ENCODE peak calls at places on chromosome 7, in four cellular contexts. V, A, F and P are unnamed samples.

GRCh38 chr7:129443612-129444011 is 9.4 kb downstream of the STRIP2 start:
- DNase-seq in F (no peak), V (no peak), A (no peak), P (no peak)

GRCh38 chr7:108824840-108825540 is 255.3 kb downstream of the DNAJB9 start:
- DNase-seq in A (peak), V (peak), F (no peak), P (peak)

GRCh38 chr7:99030145-99030856 is 113.6 kb downstream of the SMURF1 start:
- DNase-seq in A (no peak), F (no peak), V (no peak), P (no peak)

GRCh38 chr7:155230169-155230593 is 67.5 kb upstream of the INSIG1 start:
- DNase-seq in V (peak), A (peak), F (no peak), P (peak)

GRCh38 chr7:102140952-102141370 is 145.7 kb upstream of the SH2B2 start:
- DNase-seq in F (no peak), V (no peak), A (no peak), P (no peak)

GRCh38 chr7:21850531-21851285 is 95.0 kb downstream of the CDCA7L start:
- DNase-seq in V (peak), A (no peak), F (no peak), P (peak)

GRCh38 chr7:119720541-119720940 is 552.4 kb upstream of the KCND2 start:
- DNase-seq in V (peak), F (no peak), A (no peak), P (peak)

GRCh38 chr7:35504365-35504764 is 190.6 kb downstream of the HERPUD2 start:
- DNase-seq in A (no peak), V (no peak), F (no peak), P (no peak)

GRCh38 chr7:39712746-39713145 is 89.4 kb downstream of the RALA start:
- DNase-seq in A (no peak), F (no peak), V (no peak), P (no peak)
- H4K5ac ChIP-seq in A (no peak), F (no peak), V (no peak), P (no peak)

GRCh38 chr7:107435749-107436148 is 34.1 kb upstream of the GPR22 start:
- DNase-seq in V (no peak), F (no peak), A (no peak), P (no peak)
- H4K5ac ChIP-seq in V (no peak), F (no peak), A (no peak), P (no peak)

GRCh38 chr7:70791341-70791740 is 340.6 kb upstream of the GALNT17 start:
- DNase-seq in V (no peak), A (no peak), F (no peak), P (no peak)
- H4K5ac ChIP-seq in V (no peak), A (no peak), F (no peak), P (no peak)

GRCh38 chr7:48249162-48249561 is 77.9 kb downstream of the ABCA13 start:
- DNase-seq in V (no peak), F (no peak), A (no peak), P (no peak)

GRCh38 chr7:48250441-48250951 is 79.2 kb downstream of the ABCA13 start:
- DNase-seq in V (peak), A (no peak), F (no peak), P (peak)

GRCh38 chr7:48242846-48243245 is 71.6 kb downstream of the ABCA13 start:
- DNase-seq in F (no peak), A (no peak), V (no peak), P (no peak)

GRCh38 chr7:48244902-48245301 is 73.6 kb downstream of the ABCA13 start:
- DNase-seq in V (peak), A (no peak), F (no peak), P (no peak)

DNA sequence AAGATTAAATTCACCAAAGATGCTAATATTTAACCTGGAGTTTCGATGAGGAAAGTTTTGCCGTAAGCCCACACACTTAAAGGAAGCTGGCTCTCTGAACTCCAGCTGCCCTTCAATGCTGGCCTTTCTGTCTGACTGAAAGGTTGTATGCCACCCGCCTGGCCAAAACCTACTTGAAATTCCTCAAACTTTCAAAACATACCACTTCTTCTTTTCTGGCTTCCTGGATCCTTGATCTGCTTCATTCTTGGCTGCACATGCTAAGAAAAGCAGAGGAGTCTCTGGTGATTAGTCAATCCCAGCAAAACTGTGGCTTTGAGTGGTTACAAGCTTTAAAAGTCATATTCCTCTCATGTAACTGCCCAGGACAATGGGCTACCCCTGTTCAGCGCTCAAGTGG is 74.8 kb downstream of the ABCA13 start:
- DNase-seq in A (no peak), F (no peak), V (peak), P (no peak)
- H4K5ac ChIP-seq in A (no peak), F (no peak), V (no peak), P (no peak)

GRCh38 chr7:139960158-139960557 is 102.6 kb downstream of the PARP12 start:
- DNase-seq in A (no peak), V (peak), F (no peak), P (peak)

GRCh38 chr7:139955098-139955820 is 107.5 kb downstream of the PARP12 start:
- DNase-seq in F (no peak), A (no peak), V (no peak), P (no peak)

GRCh38 chr7:139959718-139960117 is 103.0 kb downstream of the PARP12 start:
- DNase-seq in A (no peak), V (no peak), F (no peak), P (no peak)

GRCh38 chr7:139958599-139959380 is 104.0 kb downstream of the PARP12 start:
- DNase-seq in A (no peak), V (peak), F (no peak), P (no peak)
- H4K5ac ChIP-seq in A (no peak), V (peak), F (no peak), P (no peak)